ENCODE peak calls at places on chromosomes 16 and 17, in four cellular contexts. N is left ventricle myocardium inferior, U is breast epithelium, A is fibroblast of lung. C is an unnamed sample.

GRCh38 chr17:7384489-7385081 is 3.7 kb downstream of the TNK1 start:
- DNase-seq in U (no peak), A (no peak), N (no peak), C (no peak)

GRCh38 chr16:2520784-2521577 is 810 bp downstream of the AMDHD2 start:
- DNase-seq in N (no peak), U (no peak), A (no peak), C (no peak)

GRCh38 chr17:67059372-67059771 is 15.0 kb downstream of the CACNG1 start:
- DNase-seq in A (no peak), U (peak), N (no peak), C (no peak)

GRCh38 chr16:66070140-66070887 is 296.2 kb upstream of the CDH5 start:
- DNase-seq in N (peak), U (peak), A (peak), C (peak)

GRCh38 chr17:62627904-62628603 is 584 bp downstream of the MRC2 start:
- DNase-seq in N (peak), U (peak), A (peak), C (peak)

GRCh38 chr17:40327735-40328385 is 18.9 kb downstream of the RARA start:
- DNase-seq in A (no peak), U (no peak), N (peak), C (no peak)

GRCh38 chr16:265711-266110 is 10.0 kb downstream of the RGS11 start:
- DNase-seq in N (no peak), A (no peak), U (no peak), C (no peak)

GRCh38 chr17:15469260-15469659 is 1.8 kb upstream of the CDRT4 start:
- DNase-seq in N (peak), U (no peak), A (peak), C (peak)

GRCh38 chr16:88784074-88784855 is 755 bp downstream of the PIEZO1 start:
- DNase-seq in N (peak), U (peak), A (peak), C (peak)

GRCh38 chr17:43949777-43950176 is 4.0 kb downstream of the PYY start:
- DNase-seq in A (no peak), N (no peak), U (no peak), C (no peak)

GRCh38 chr17:79342376-79342775 is 267.8 kb downstream of the ENGASE start:
- DNase-seq in N (no peak), U (no peak), A (no peak), C (no peak)

GRCh38 chr17:19248149-19248922 is 11.2 kb downstream of the EPN2 start:
- DNase-seq in U (no peak), A (no peak), N (no peak), C (no peak)

GRCh38 chr16:66273644-66274334 is 92.7 kb upstream of the CDH5 start:
- DNase-seq in U (peak), N (no peak), A (peak), C (peak)

GRCh38 chr17:54426287-54426886 is 474.3 kb upstream of the TOM1L1 start:
- DNase-seq in U (no peak), A (no peak), N (no peak), C (peak)

GRCh38 chr16:56513972-56514371 is 5.9 kb downstream of the BBS2 start:
- DNase-seq in U (peak), A (peak), N (no peak), C (peak)

GRCh38 chr17:61139219-61139618 is 260.4 kb upstream of the TBX2 start:
- DNase-seq in A (peak), U (peak), N (no peak), C (peak)

GRCh38 chr16:75733305-75734141 is 7.2 kb upstream of the CPHXL start:
- DNase-seq in A (peak), N (no peak), U (no peak), C (peak)

GRCh38 chr16:66326995-66327513 is 39.4 kb upstream of the CDH5 start:
- DNase-seq in N (no peak), A (no peak), U (no peak), C (no peak)

GRCh38 chr16:12094537-12095265 is 118.2 kb downstream of the SNX29 start:
- DNase-seq in U (no peak), A (peak), N (no peak), C (no peak)

GRCh38 chr17:5676012-5676411 is 91.7 kb upstream of the NLRP1 start:
- DNase-seq in A (no peak), N (no peak), U (no peak), C (no peak)

GRCh38 chr17:73799091-73799490 is 154.8 kb upstream of the SDK2 start:
- DNase-seq in U (no peak), N (no peak), A (no peak), C (no peak)

GRCh38 chr17:14910916-14911315 is 354.2 kb downstream of the PMP22 start:
- DNase-seq in U (no peak), N (no peak), A (no peak), C (no peak)

GRCh38 chr17:57548421-57549385 is 196.4 kb downstream of the CCDC182 start:
- DNase-seq in A (peak), U (no peak), N (no peak), C (peak)

GRCh38 chr17:57551321-57552079 is 193.6 kb downstream of the CCDC182 start:
- DNase-seq in U (no peak), A (no peak), N (no peak), C (no peak)

GRCh38 chr17:38672788-38673713 is 1.7 kb downstream of the EPOP start:
- DNase-seq in U (no peak), N (no peak), A (no peak), C (no peak)

GRCh38 chr16:75555213-75555706 is 792 bp downstream of the TMEM231 start:
- DNase-seq in N (peak), U (peak), A (peak), C (peak)

GRCh38 chr17:65876985-65877384 is 314.9 kb downstream of the CEP112 start:
- DNase-seq in U (no peak), N (no peak), A (no peak), C (no peak)

GRCh38 chr16:49617016-49617569 is 238.8 kb downstream of the ZNF423 start:
- DNase-seq in N (no peak), A (no peak), U (no peak), C (no peak)

GRCh38 chr16:47523342-47524006 is 62.3 kb downstream of the PHKB start:
- DNase-seq in N (no peak), A (no peak), U (no peak), C (no peak)

GRCh38 chr17:58541249-58541648 is 26.8 kb upstream of the MTMR4 start:
- DNase-seq in A (no peak), U (no peak), N (no peak), C (no peak)

GRCh38 chr16:30399435-30400186 is 4.4 kb downstream of the ZNF48 start:
- DNase-seq in A (no peak), N (no peak), U (no peak), C (no peak)

GRCh38 chr17:50858486-50859225 is 7.5 kb downstream of the TOB1 start:
- DNase-seq in A (no peak), N (no peak), U (no peak), C (no peak)

GRCh38 chr16:20676867-20677266 is 20.6 kb downstream of the ACSM1 start:
- DNase-seq in A (no peak), N (no peak), U (no peak), C (no peak)
- H3K4me3 ChIP-seq in A (no peak), N (peak), U (no peak), C (no peak)

GRCh38 chr17:238071-238963 is 56.9 kb upstream of the DOC2B start:
- DNase-seq in U (no peak), A (no peak), N (peak), C (no peak)
- H3K4me3 ChIP-seq in U (no peak), A (no peak), N (no peak), C (no peak)

GRCh38 chr17:8900626-8901585 is 33.4 kb upstream of the PIK3R6 start:
- DNase-seq in A (no peak), N (no peak), U (no peak), C (no peak)
- H3K4me3 ChIP-seq in A (no peak), N (no peak), U (no peak), C (no peak)

DNA sequence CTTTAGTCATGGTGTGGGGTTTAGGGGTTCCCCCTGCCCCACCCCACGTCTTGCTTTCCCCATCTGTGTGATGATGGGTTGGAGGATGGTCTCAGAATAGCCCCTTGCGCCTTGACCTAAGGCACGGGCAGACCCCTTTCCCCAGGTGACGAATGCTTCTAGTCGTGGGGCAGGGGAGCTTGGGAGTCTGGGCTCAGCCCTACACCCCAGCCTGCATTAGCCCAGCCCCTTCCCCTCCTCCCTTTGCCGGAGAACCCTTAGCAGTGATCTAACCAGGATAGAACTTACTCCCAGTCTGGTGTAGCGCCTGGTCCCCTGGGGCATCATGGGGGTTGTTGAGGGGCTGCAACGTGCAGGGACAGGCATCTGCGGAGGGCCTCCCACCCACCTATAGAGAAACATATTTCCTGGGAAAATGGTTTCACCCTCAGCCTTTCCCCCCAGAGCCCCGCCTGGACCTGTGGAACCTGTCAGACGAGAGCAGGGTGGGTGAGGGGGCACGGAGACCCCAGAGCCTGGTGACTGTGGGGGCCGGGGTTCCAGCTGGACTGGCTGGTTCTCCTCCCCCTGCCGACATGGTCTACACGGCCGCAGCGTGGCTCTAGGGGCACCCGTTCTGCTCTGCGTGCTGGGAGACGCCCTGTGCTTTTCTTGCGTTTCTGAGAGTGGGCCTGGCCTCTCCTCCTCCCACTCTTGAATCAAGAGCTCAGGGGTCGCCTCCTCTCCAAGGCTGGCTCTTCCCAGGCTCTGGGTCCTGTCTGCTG is 4.7 kb downstream of the SMTNL2 start:
- DNase-seq in U (no peak), A (no peak), N (no peak), C (no peak)
- H3K4me3 ChIP-seq in U (no peak), A (no peak), N (peak), C (no peak)

GRCh38 chr16:23505180-23505665 is 5.1 kb downstream of the GGA2 start:
- DNase-seq in U (no peak), N (no peak), A (peak), C (no peak)

GRCh38 chr16:23505942-23506605 is 4.2 kb downstream of the GGA2 start:
- DNase-seq in U (no peak), N (no peak), A (no peak), C (no peak)

GRCh38 chr16:23504076-23504452 is 6.2 kb downstream of the GGA2 start:
- DNase-seq in N (no peak), U (peak), A (peak), C (peak)

GRCh38 chr16:23506606-23506994 is 3.7 kb downstream of the GGA2 start:
- DNase-seq in N (no peak), U (no peak), A (no peak), C (no peak)

GRCh38 chr16:23504453-23505179 is 5.7 kb downstream of the GGA2 start:
- DNase-seq in N (no peak), A (peak), U (peak), C (peak)
- H3K4me3 ChIP-seq in N (no peak), A (no peak), U (no peak), C (no peak)

GRCh38 chr16:85569039-85569614 is 44.0 kb upstream of the GSE1 start:
- DNase-seq in A (no peak), N (no peak), U (no peak), C (no peak)

GRCh38 chr16:85570213-85570734 is 42.8 kb upstream of the GSE1 start:
- DNase-seq in U (peak), N (no peak), A (no peak), C (no peak)

GRCh38 chr16:85570735-85571562 is 42.2 kb upstream of the GSE1 start:
- DNase-seq in N (peak), U (no peak), A (no peak), C (no peak)

GRCh38 chr16:85568519-85568918 is 44.6 kb upstream of the GSE1 start:
- DNase-seq in A (no peak), U (no peak), N (no peak), C (no peak)

GRCh38 chr16:85569615-85570212 is 43.4 kb upstream of the GSE1 start:
- DNase-seq in U (peak), N (no peak), A (peak), C (peak)
- H3K4me3 ChIP-seq in U (peak), N (no peak), A (no peak), C (no peak)

GRCh38 chr16:1350691-1351090 is 987 bp downstream of the TSR3 start:
- DNase-seq in U (no peak), A (no peak), N (no peak), C (no peak)
- H3K4me3 ChIP-seq in U (peak), A (peak), N (peak), C (peak)

DNA sequence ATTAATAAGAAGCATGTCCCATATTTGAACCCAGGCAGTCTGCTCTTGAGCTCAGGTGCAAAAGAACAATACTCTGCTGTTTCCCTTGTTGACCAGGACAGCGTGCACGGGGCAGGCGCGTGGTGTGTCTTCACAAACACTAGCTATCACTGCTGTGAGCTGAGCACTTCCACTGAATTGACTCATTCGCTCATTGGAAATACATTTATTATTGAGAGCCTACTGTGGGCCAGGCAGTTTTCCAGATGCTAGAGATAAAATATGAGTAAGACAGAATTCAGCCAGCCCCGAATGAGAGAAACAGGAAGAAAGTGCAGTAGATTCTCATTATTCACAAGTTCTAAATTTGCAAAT is 1.7 kb downstream of the CHD9 start:
- DNase-seq in A (peak), U (no peak), N (no peak), C (peak)
- H3K4me3 ChIP-seq in A (no peak), U (peak), N (peak), C (no peak)

GRCh38 chr17:75033346-75034235 is 13.2 kb downstream of the ATP5PD start:
- DNase-seq in A (peak), N (peak), U (peak), C (peak)

GRCh38 chr17:75032896-75033294 is 13.9 kb downstream of the ATP5PD start:
- DNase-seq in U (peak), A (no peak), N (no peak), C (peak)

GRCh38 chr17:75039238-75039637 is 7.5 kb downstream of the ATP5PD start:
- DNase-seq in U (no peak), N (no peak), A (no peak), C (no peak)

GRCh38 chr17:75034236-75034908 is 12.4 kb downstream of the ATP5PD start:
- DNase-seq in U (peak), N (peak), A (peak), C (peak)

GRCh38 chr17:75036643-75037268 is 10.0 kb downstream of the ATP5PD start:
- DNase-seq in A (peak), U (peak), N (peak), C (peak)
- H3K4me3 ChIP-seq in A (no peak), U (no peak), N (peak), C (no peak)